ENCODE peak calls at places on chromosome 7, in eight cellular contexts. K is neural progenitor cell; V is GM13977; W is epithelial cell of proximal tubule; C is H9; L is psoas muscle; D is NB4; B is CD4-positive, alpha-beta T cell. S is an unnamed sample.

GRCh38 chr7:127844707-127845331 is 186.4 kb downstream of the LRRC4 start:
- DNase-seq in B (no peak), V (no peak), K (no peak), L (peak; percentile 70), D (no peak), C (no peak), W (peak; percentile 20), S (peak; percentile 26)

GRCh38 chr7:28530175-28531142 is 118.1 kb downstream of the CREB5 start:
- DNase-seq in L (no peak), C (no peak), V (no peak), D (no peak), K (no peak), B (no peak), W (no peak), S (no peak)

GRCh38 chr7:42972703-42973500 is 40.7 kb downstream of the MRPL32 start:
- DNase-seq in L (no peak), W (peak; percentile 18), V (no peak), D (no peak), C (no peak), K (no peak), B (no peak), S (peak; percentile 23)

GRCh38 chr7:24858108-24858977 is 101.1 kb upstream of the GSDME start:
- DNase-seq in C (no peak), K (peak; percentile 11), W (no peak), B (no peak), L (no peak), V (no peak), D (no peak), S (no peak)

GRCh38 chr7:135341049-135341448 is 107.4 kb downstream of the STRA8 start:
- DNase-seq in D (peak; percentile 19), K (no peak), L (no peak), W (no peak), C (peak; percentile 48), B (no peak), V (no peak), S (no peak)

GRCh38 chr7:106283831-106284515 is 810 bp downstream of the NAMPT start:
- DNase-seq in D (peak; percentile 72), K (no peak), W (no peak), B (peak; percentile 2), V (peak; percentile 8), C (no peak), L (peak; percentile 74), S (no peak)

GRCh38 chr7:158271646-158272045 is 316.0 kb downstream of the PTPRN2 start:
- DNase-seq in W (no peak), V (no peak), B (no peak), C (no peak), K (no peak), L (peak; percentile 25), D (no peak), S (no peak)

GRCh38 chr7:130489140-130489967 is 2.5 kb upstream of the MEST start:
- DNase-seq in K (peak; percentile 15), D (no peak), B (no peak), C (no peak), W (no peak), V (peak; percentile 15), L (no peak), S (peak; percentile 38)

GRCh38 chr7:118907911-118908527 is 683.5 kb downstream of the ANKRD7 start:
- DNase-seq in C (no peak), K (no peak), D (no peak), V (no peak), L (no peak), W (no peak), B (no peak), S (no peak)
- TF ChIP-seq CTCF in C (no peak), K (no peak), D (no peak), V (no peak), L (no peak), W (no peak), B (no peak), S (no peak)

GRCh38 chr7:144516729-144517128 is 113.2 kb upstream of the NOBOX start:
- DNase-seq in K (no peak), L (no peak), V (no peak), B (no peak), W (no peak), C (no peak), D (no peak), S (no peak)

GRCh38 chr7:144517762-144518161 is 114.3 kb upstream of the NOBOX start:
- DNase-seq in W (no peak), K (no peak), V (no peak), D (no peak), B (no peak), L (no peak), C (no peak), S (no peak)

GRCh38 chr7:144508702-144509101 is 105.2 kb upstream of the NOBOX start:
- DNase-seq in W (no peak), D (no peak), B (no peak), V (peak; percentile 34), C (no peak), L (no peak), K (no peak), S (no peak)

GRCh38 chr7:144515430-144515829 is 111.9 kb upstream of the NOBOX start:
- DNase-seq in L (no peak), D (no peak), W (no peak), K (no peak), V (no peak), B (no peak), C (no peak), S (no peak)

DNA sequence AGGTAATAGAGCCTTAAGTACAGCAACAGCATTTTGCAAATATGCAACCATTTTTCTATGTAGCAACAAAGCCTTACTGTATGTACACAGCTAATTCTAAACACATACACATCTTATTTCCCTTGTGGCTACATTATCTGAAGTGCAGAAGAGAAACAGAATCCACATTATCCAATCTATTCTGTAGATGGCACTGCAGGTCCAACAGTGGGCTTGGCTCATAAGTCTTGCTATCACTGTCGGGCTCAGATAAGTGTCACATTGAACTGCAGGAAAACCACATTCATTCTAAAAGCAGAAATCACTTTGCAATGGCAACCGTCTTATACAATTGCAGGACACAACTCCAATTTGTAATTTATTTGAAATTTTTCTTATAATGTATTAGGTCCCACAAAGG is 109.8 kb upstream of the NOBOX start:
- DNase-seq in W (no peak), L (no peak), V (peak; percentile 11), K (peak; percentile 59), C (no peak), B (no peak), D (peak; percentile 59), S (no peak)
- TF ChIP-seq CTCF in W (peak; percentile 67), L (peak; percentile 17), V (peak; percentile 49), K (peak; percentile 59), C (peak; percentile 62), B (no peak), D (peak; percentile 21), S (peak; percentile 45)

GRCh38 chr7:64959072-64959747 is 31.6 kb downstream of the ZNF117 start:
- DNase-seq in W (no peak), K (peak; percentile 28), B (no peak), D (no peak), L (no peak), C (no peak), V (no peak), S (no peak)
- TF ChIP-seq CTCF in W (no peak), K (no peak), B (no peak), D (no peak), L (no peak), C (no peak), V (no peak), S (no peak)

DNA sequence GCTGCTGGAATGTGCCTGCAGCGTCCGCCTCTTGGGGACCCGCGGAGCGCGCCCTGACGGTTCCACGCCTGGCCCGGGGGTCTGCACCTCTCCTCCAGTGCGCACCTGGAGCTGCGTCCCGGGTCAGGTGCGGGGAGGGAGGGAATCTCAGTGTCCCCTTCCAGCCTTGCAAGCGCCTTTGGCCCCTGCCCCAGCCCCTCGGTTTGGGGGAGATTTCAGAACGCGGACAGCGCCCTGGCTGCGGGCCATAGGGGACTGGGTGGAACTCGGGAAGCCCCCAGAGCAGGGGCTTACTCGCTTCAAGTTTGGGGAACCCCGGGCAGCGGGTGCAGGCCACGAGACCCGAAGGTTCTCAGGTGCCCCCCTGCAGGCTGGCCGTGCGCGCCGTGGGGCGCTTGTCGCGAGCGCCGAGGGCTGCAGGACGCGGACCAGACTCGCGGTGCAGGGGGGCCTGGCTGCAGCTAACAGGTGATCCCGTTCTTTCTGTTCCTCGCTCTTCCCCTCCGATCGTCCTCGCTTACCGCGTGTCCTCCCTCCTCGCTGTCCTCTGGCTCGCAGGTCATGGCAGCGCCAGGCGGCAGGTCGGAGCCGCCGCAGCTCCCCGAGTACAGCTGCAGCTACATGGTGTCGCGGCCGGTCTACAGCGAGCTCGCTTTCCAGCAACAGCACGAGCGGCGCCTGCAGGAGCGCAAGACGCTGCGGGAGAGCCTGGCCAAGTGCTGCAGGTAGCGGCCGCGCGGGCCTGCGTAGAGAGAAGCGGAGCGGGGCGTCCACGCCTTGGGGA is 645 bp downstream of the SLC26A4 start:
- DNase-seq in B (no peak), V (peak; percentile 43), D (peak; percentile 41), K (peak; percentile 81), L (peak; percentile 63), W (no peak), C (peak; percentile 76), S (no peak)
- TF ChIP-seq CTCF in B (no peak), V (peak; percentile 32), D (no peak), K (peak; percentile 30), L (no peak), W (no peak), C (peak; percentile 38), S (peak; percentile 14)

GRCh38 chr7:12403287-12404181 is at the start of gene VWDE:
- DNase-seq in W (no peak), L (peak; percentile 46), V (peak; percentile 38), B (peak; percentile 27), D (no peak), C (peak; percentile 90), K (peak; percentile 87), S (no peak)
- TF ChIP-seq CTCF in W (no peak), L (no peak), V (no peak), B (no peak), D (no peak), C (peak; percentile 33), K (peak; percentile 31), S (no peak)

GRCh38 chr7:44065431-44066110 is at the start of gene PGAM2:
- DNase-seq in D (peak; percentile 60), L (peak; percentile 96), W (no peak), B (no peak), K (peak; percentile 82), C (peak; percentile 76), V (no peak), S (no peak)

GRCh38 chr7:44066494-44067063 is 1.2 kb upstream of the PGAM2 start:
- DNase-seq in K (no peak), C (peak; percentile 30), B (no peak), W (no peak), L (peak; percentile 51), D (peak; percentile 26), V (no peak), S (no peak)

GRCh38 chr7:44067064-44067951 is 1.9 kb upstream of the PGAM2 start:
- DNase-seq in D (peak; percentile 33), C (no peak), K (no peak), L (peak; percentile 48), B (no peak), W (no peak), V (no peak), S (no peak)

GRCh38 chr7:44066111-44066460 is 719 bp upstream of the PGAM2 start:
- DNase-seq in W (no peak), K (no peak), B (no peak), L (no peak), D (no peak), C (peak; percentile 29), V (no peak), S (no peak)

GRCh38 chr7:44068054-44068453 is 2.7 kb upstream of the PGAM2 start:
- DNase-seq in B (no peak), K (no peak), D (no peak), W (no peak), V (no peak), L (peak; percentile 71), C (no peak), S (no peak)
- TF ChIP-seq CTCF in B (no peak), K (no peak), D (no peak), W (no peak), V (no peak), L (no peak), C (no peak), S (no peak)

GRCh38 chr7:946256-946996 is 8.1 kb downstream of the ADAP1 start:
- DNase-seq in K (no peak), W (no peak), D (no peak), L (peak; percentile 30), C (no peak), V (no peak), B (no peak), S (no peak)
- TF ChIP-seq CTCF in K (no peak), W (no peak), D (no peak), L (no peak), C (no peak), V (no peak), B (no peak), S (no peak)